ENCODE peak calls at places on chromosomes 5 and 9, in ten cellular contexts. E, H, M, D, A, U, S, N, Y and X are unnamed samples.

GRCh38 chr9:110148384-110148783 is 59.6 kb downstream of the C9orf152 start:
- DNase-seq in Y (no peak), U (peak), E (no peak), N (no peak), A (no peak), M (no peak), S (peak), D (no peak), H (peak), X (no peak)

GRCh38 chr5:56587381-56588124 is 227.8 kb upstream of the MAP3K1 start:
- DNase-seq in U (no peak), H (no peak), M (no peak), E (peak), Y (no peak), A (no peak), S (no peak), N (no peak), D (no peak), X (no peak)

GRCh38 chr9:120730661-120731514 is 16.6 kb upstream of the MEGF9 start:
- DNase-seq in N (peak), S (no peak), U (no peak), Y (no peak), E (no peak), H (no peak), M (peak), D (peak), A (peak), X (no peak)

GRCh38 chr9:34546834-34547827 is 24.3 kb upstream of the ENHO start:
- DNase-seq in U (peak), M (peak), S (peak), D (peak), E (peak), H (no peak), N (peak), Y (peak), A (peak), X (peak)

GRCh38 chr5:66881475-66882161 is 285.4 kb downstream of the MAST4 start:
- DNase-seq in M (no peak), E (no peak), D (peak), H (no peak), N (no peak), U (no peak), A (no peak), Y (no peak), S (no peak), X (no peak)

GRCh38 chr5:56479701-56480304 is 246.7 kb upstream of the ANKRD55 start:
- DNase-seq in A (peak), N (no peak), S (peak), Y (no peak), H (peak), M (no peak), E (no peak), D (no peak), U (no peak), X (no peak)

GRCh38 chr9:89730715-89731114 is 125.9 kb downstream of the GADD45G start:
- DNase-seq in Y (no peak), D (no peak), N (no peak), H (no peak), M (peak), S (no peak), E (no peak), U (no peak), A (no peak), X (no peak)

GRCh38 chr5:79512692-79513518 is 1.0 kb downstream of the HOMER1 start:
- DNase-seq in U (no peak), Y (no peak), E (no peak), S (no peak), M (peak), D (peak), A (peak), N (no peak), H (no peak), X (peak)